ENCODE peak calls at places on chromosomes 13 and 19, in eight cellular contexts. One of them, this sample, is unnamed.

GRCh38 chr19:57512845-57513244 is 13.1 kb downstream of the ZNF773 start:
- DNase-seq in upper lobe of left lung: no peak
- DNase-seq in A549: peak
- DNase-seq in suprapubic skin: no peak
- DNase-seq in H1: no peak
- DNase-seq in sigmoid colon: no peak
- DNase-seq in ovary: no peak
- DNase-seq in tibial nerve: no peak
- DNase-seq in this sample: no peak

GRCh38 chr13:111117961-111118360 is 2.9 kb downstream of the ARHGEF7 start:
- DNase-seq in upper lobe of left lung: no peak
- DNase-seq in A549: no peak
- DNase-seq in suprapubic skin: no peak
- DNase-seq in H1: no peak
- DNase-seq in sigmoid colon: no peak
- DNase-seq in ovary: no peak
- DNase-seq in tibial nerve: no peak
- DNase-seq in this sample: no peak

GRCh38 chr19:43395561-43395960 is 19.1 kb upstream of the TEX101 start:
- DNase-seq in upper lobe of left lung: no peak
- DNase-seq in A549: no peak
- DNase-seq in suprapubic skin: no peak
- DNase-seq in H1: no peak
- DNase-seq in sigmoid colon: no peak
- DNase-seq in ovary: no peak
- DNase-seq in tibial nerve: no peak
- DNase-seq in this sample: no peak

GRCh38 chr13:85278851-85279250 is 520.4 kb downstream of the SLITRK6 start:
- DNase-seq in upper lobe of left lung: no peak
- DNase-seq in A549: no peak
- DNase-seq in suprapubic skin: no peak
- DNase-seq in H1: no peak
- DNase-seq in sigmoid colon: no peak
- DNase-seq in ovary: no peak
- DNase-seq in tibial nerve: no peak
- DNase-seq in this sample: no peak

GRCh38 chr13:73056054-73056962 is 2.5 kb upstream of the KLF5 start:
- DNase-seq in upper lobe of left lung: no peak
- DNase-seq in A549: peak
- DNase-seq in suprapubic skin: no peak
- DNase-seq in H1: no peak
- DNase-seq in sigmoid colon: no peak
- DNase-seq in ovary: no peak
- DNase-seq in tibial nerve: no peak
- DNase-seq in this sample: no peak

GRCh38 chr13:97330448-97330847 is 103.5 kb upstream of the RAP2A start:
- DNase-seq in upper lobe of left lung: no peak
- DNase-seq in A549: no peak
- DNase-seq in suprapubic skin: no peak
- DNase-seq in H1: no peak
- DNase-seq in sigmoid colon: no peak
- DNase-seq in ovary: no peak
- DNase-seq in tibial nerve: no peak
- DNase-seq in this sample: no peak

GRCh38 chr13:40064723-40065122 is 409.3 kb downstream of the COG6 start:
- DNase-seq in upper lobe of left lung: no peak
- DNase-seq in A549: peak
- DNase-seq in suprapubic skin: no peak
- DNase-seq in H1: no peak
- DNase-seq in sigmoid colon: no peak
- DNase-seq in ovary: no peak
- DNase-seq in tibial nerve: no peak
- DNase-seq in this sample: no peak

GRCh38 chr19:15684828-15685227 is 11.9 kb downstream of the CYP4F12 start:
- DNase-seq in upper lobe of left lung: no peak
- DNase-seq in A549: no peak
- DNase-seq in suprapubic skin: no peak
- DNase-seq in H1: no peak
- DNase-seq in sigmoid colon: no peak
- DNase-seq in ovary: no peak
- DNase-seq in tibial nerve: no peak
- DNase-seq in this sample: no peak

GRCh38 chr13:25587581-25587980 is 215.8 kb downstream of the ATP8A2 start:
- DNase-seq in upper lobe of left lung: no peak
- DNase-seq in A549: no peak
- DNase-seq in suprapubic skin: no peak
- DNase-seq in H1: no peak
- DNase-seq in sigmoid colon: no peak
- DNase-seq in ovary: no peak
- DNase-seq in tibial nerve: no peak
- DNase-seq in this sample: no peak

GRCh38 chr13:47798906-47799305 is 202.2 kb downstream of the SUCLA2 start:
- DNase-seq in upper lobe of left lung: no peak
- DNase-seq in A549: no peak
- DNase-seq in suprapubic skin: no peak
- DNase-seq in H1: no peak
- DNase-seq in sigmoid colon: no peak
- DNase-seq in ovary: no peak
- DNase-seq in tibial nerve: no peak
- DNase-seq in this sample: no peak

GRCh38 chr19:43618921-43619261 is 538 bp downstream of the ZNF428 start:
- DNase-seq in upper lobe of left lung: peak
- DNase-seq in A549: peak
- DNase-seq in suprapubic skin: no peak
- DNase-seq in H1: no peak
- DNase-seq in sigmoid colon: no peak
- DNase-seq in ovary: no peak
- DNase-seq in tibial nerve: no peak
- DNase-seq in this sample: no peak

GRCh38 chr19:45097776-45098520 is 5.0 kb downstream of the PPP1R37 start:
- DNase-seq in upper lobe of left lung: peak
- DNase-seq in A549: peak
- DNase-seq in suprapubic skin: peak
- DNase-seq in H1: no peak
- DNase-seq in sigmoid colon: peak
- DNase-seq in ovary: peak
- DNase-seq in tibial nerve: no peak
- DNase-seq in this sample: peak

GRCh38 chr19:4177146-4177545 is 5.2 kb downstream of the SIRT6 start:
- DNase-seq in upper lobe of left lung: no peak
- DNase-seq in A549: no peak
- DNase-seq in suprapubic skin: no peak
- DNase-seq in H1: no peak
- DNase-seq in sigmoid colon: no peak
- DNase-seq in ovary: no peak
- DNase-seq in tibial nerve: no peak
- DNase-seq in this sample: no peak

GRCh38 chr13:99432637-99433542 is 68.4 kb upstream of the TM9SF2 start:
- DNase-seq in upper lobe of left lung: peak
- DNase-seq in A549: peak
- DNase-seq in suprapubic skin: peak
- DNase-seq in H1: peak
- DNase-seq in sigmoid colon: peak
- DNase-seq in ovary: no peak
- DNase-seq in tibial nerve: peak
- DNase-seq in this sample: peak

GRCh38 chr13:99435116-99435515 is 66.2 kb upstream of the TM9SF2 start:
- DNase-seq in upper lobe of left lung: no peak
- DNase-seq in A549: no peak
- DNase-seq in suprapubic skin: no peak
- DNase-seq in H1: no peak
- DNase-seq in sigmoid colon: no peak
- DNase-seq in ovary: no peak
- DNase-seq in tibial nerve: no peak
- DNase-seq in this sample: no peak

GRCh38 chr13:99436013-99436412 is 65.3 kb upstream of the TM9SF2 start:
- DNase-seq in upper lobe of left lung: peak
- DNase-seq in A549: no peak
- DNase-seq in suprapubic skin: no peak
- DNase-seq in H1: no peak
- DNase-seq in sigmoid colon: no peak
- DNase-seq in ovary: no peak
- DNase-seq in tibial nerve: no peak
- DNase-seq in this sample: no peak

GRCh38 chr13:99433543-99434075 is 67.7 kb upstream of the TM9SF2 start:
- DNase-seq in upper lobe of left lung: no peak
- DNase-seq in A549: no peak
- DNase-seq in suprapubic skin: no peak
- DNase-seq in H1: no peak
- DNase-seq in sigmoid colon: no peak
- DNase-seq in ovary: no peak
- DNase-seq in tibial nerve: no peak
- DNase-seq in this sample: no peak

GRCh38 chr13:99434258-99434788 is 66.9 kb upstream of the TM9SF2 start:
- DNase-seq in upper lobe of left lung: peak
- DNase-seq in A549: no peak
- DNase-seq in suprapubic skin: no peak
- DNase-seq in H1: no peak
- DNase-seq in sigmoid colon: no peak
- DNase-seq in ovary: no peak
- DNase-seq in tibial nerve: no peak
- DNase-seq in this sample: peak
- TF ChIP-seq EP300 in upper lobe of left lung: no peak
- TF ChIP-seq EP300 in A549: no peak
- TF ChIP-seq EP300 in suprapubic skin: no peak
- TF ChIP-seq EP300 in H1: no peak
- TF ChIP-seq EP300 in sigmoid colon: no peak
- TF ChIP-seq EP300 in ovary: no peak
- TF ChIP-seq EP300 in tibial nerve: no peak
- TF ChIP-seq EP300 in this sample: no peak

DNA sequence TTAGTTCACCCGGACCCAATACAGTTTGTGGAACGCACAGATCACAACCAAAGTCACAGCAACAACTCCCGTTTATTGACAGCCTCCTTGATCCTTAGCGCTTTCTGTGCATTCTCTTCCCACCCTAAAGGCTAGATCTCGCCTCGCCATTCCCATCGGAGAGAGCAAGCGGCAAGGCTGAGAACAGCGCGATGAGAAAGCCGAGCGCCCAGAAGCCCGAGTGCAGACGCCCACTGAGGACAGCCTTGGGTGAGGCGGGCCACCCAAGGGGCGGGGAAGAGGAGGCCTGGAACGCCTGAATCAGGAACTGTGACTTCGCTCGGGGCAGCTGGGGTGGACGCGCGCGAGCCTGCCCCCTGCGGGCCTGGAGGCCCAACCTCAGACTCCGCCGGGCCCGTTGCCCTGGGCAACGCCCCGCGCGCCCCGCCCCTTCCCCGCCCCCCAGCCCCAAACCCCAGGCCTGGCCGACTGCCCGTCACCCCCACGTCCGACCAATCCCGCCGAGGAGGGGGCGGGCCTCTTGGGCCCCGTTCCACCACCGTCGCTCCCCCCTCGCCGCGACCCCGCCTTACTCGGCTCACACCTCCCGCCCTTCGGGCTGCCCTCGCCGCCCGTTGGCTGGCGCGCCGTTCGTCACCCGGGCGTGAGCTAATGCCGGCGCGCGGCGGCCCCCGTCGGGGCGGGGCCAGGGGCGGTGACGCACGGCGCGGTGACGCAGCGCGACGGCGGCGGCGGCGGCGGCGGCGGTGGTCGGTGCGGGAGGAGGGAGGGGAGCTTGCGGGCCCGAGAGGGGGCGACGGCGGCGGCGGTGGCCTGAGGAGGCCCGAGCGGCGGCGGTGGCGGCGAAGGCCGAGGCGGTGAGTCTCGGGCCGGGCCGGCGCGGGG is at the start of gene SAMD4B:
- DNase-seq in upper lobe of left lung: peak
- DNase-seq in A549: peak
- DNase-seq in suprapubic skin: peak
- DNase-seq in H1: peak
- DNase-seq in sigmoid colon: peak
- DNase-seq in ovary: peak
- DNase-seq in tibial nerve: peak
- DNase-seq in this sample: peak
- H3K4me3 ChIP-seq in upper lobe of left lung: peak
- H3K4me3 ChIP-seq in A549: peak
- H3K4me3 ChIP-seq in suprapubic skin: peak
- H3K4me3 ChIP-seq in H1: peak
- H3K4me3 ChIP-seq in sigmoid colon: peak
- H3K4me3 ChIP-seq in ovary: peak
- H3K4me3 ChIP-seq in tibial nerve: peak
- H3K4me3 ChIP-seq in this sample: peak

GRCh38 chr13:31972453-31972852 is 59.1 kb upstream of the FRY start:
- DNase-seq in upper lobe of left lung: no peak
- DNase-seq in A549: no peak
- DNase-seq in suprapubic skin: no peak
- DNase-seq in H1: no peak
- DNase-seq in sigmoid colon: no peak
- DNase-seq in ovary: no peak
- DNase-seq in tibial nerve: no peak
- DNase-seq in this sample: no peak

GRCh38 chr13:31982540-31982939 is 49.0 kb upstream of the FRY start:
- DNase-seq in upper lobe of left lung: peak
- DNase-seq in A549: peak
- DNase-seq in suprapubic skin: peak
- DNase-seq in H1: no peak
- DNase-seq in sigmoid colon: peak
- DNase-seq in ovary: no peak
- DNase-seq in tibial nerve: peak
- DNase-seq in this sample: peak

GRCh38 chr13:31980842-31981241 is 50.7 kb upstream of the FRY start:
- DNase-seq in upper lobe of left lung: no peak
- DNase-seq in A549: no peak
- DNase-seq in suprapubic skin: no peak
- DNase-seq in H1: no peak
- DNase-seq in sigmoid colon: no peak
- DNase-seq in ovary: no peak
- DNase-seq in tibial nerve: no peak
- DNase-seq in this sample: no peak

GRCh38 chr13:31982124-31982523 is 49.5 kb upstream of the FRY start:
- DNase-seq in upper lobe of left lung: no peak
- DNase-seq in A549: no peak
- DNase-seq in suprapubic skin: no peak
- DNase-seq in H1: no peak
- DNase-seq in sigmoid colon: no peak
- DNase-seq in ovary: no peak
- DNase-seq in tibial nerve: no peak
- DNase-seq in this sample: no peak

GRCh38 chr13:31978021-31978420 is 53.6 kb upstream of the FRY start:
- DNase-seq in upper lobe of left lung: no peak
- DNase-seq in A549: no peak
- DNase-seq in suprapubic skin: no peak
- DNase-seq in H1: no peak
- DNase-seq in sigmoid colon: no peak
- DNase-seq in ovary: no peak
- DNase-seq in tibial nerve: no peak
- DNase-seq in this sample: no peak
- TF ChIP-seq EP300 in upper lobe of left lung: no peak
- TF ChIP-seq EP300 in A549: no peak
- TF ChIP-seq EP300 in suprapubic skin: no peak
- TF ChIP-seq EP300 in H1: no peak
- TF ChIP-seq EP300 in sigmoid colon: no peak
- TF ChIP-seq EP300 in ovary: no peak
- TF ChIP-seq EP300 in tibial nerve: no peak
- TF ChIP-seq EP300 in this sample: no peak

DNA sequence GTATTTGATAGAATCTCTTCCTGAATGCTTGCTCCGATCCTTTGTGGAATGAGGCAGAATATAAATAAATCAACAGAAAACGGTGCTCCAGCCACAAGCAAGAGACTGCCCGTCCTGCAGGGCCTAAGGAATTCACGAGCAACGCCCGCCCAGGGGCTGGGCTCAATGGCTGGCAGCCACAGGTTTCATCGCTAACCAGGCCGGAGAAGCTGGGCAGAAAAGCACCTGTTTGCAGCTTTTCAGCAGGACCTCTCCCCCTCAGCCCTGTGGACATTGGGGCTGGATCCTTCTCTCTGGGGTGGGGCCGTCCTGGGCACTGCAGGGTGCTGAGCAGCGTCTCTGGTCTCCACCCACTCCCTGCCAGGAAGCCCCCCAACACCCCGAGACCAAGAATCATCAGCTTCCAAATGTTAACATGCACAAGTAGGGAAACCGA is 102.5 kb downstream of the GADD45B start:
- DNase-seq in upper lobe of left lung: no peak
- DNase-seq in A549: peak
- DNase-seq in suprapubic skin: no peak
- DNase-seq in H1: no peak
- DNase-seq in sigmoid colon: peak
- DNase-seq in ovary: peak
- DNase-seq in tibial nerve: no peak
- DNase-seq in this sample: peak
- H3K4me3 ChIP-seq in upper lobe of left lung: no peak
- H3K4me3 ChIP-seq in A549: peak
- H3K4me3 ChIP-seq in suprapubic skin: peak
- H3K4me3 ChIP-seq in H1: peak
- H3K4me3 ChIP-seq in sigmoid colon: no peak
- H3K4me3 ChIP-seq in ovary: peak
- H3K4me3 ChIP-seq in tibial nerve: peak
- H3K4me3 ChIP-seq in this sample: peak